ENCODE peak calls at places on chromosome 9, in eight cellular contexts. Q is HT1080; Z is lower leg skin; A is NCI-H1417 treated with DMSO at 0.1 percent for 48 hours; I is naive thymus-derived CD8-positive, alpha-beta T cell; T is left ventricle myocardium inferior; X is heart left ventricle; F is HFFc6. R is an unnamed sample.

GRCh38 chr9:7844283-7844682 is 44.7 kb upstream of the DMAC1 start:
- DNase-seq in Q (peak), Z (no peak), A (no peak), I (peak), T (no peak), X (no peak), F (no peak), R (no peak)

GRCh38 chr9:136996361-136997281 is at the start of gene CLIC3:
- DNase-seq in Q (peak), Z (no peak), A (no peak), I (peak), T (no peak), X (no peak), F (no peak), R (peak)

GRCh38 chr9:138024131-138024530 is 146.5 kb downstream of the CACNA1B start:
- DNase-seq in Q (no peak), Z (no peak), A (no peak), I (no peak), T (no peak), X (peak), F (no peak), R (no peak)

GRCh38 chr9:136775191-136775590 is 10.9 kb upstream of the LCN15 start:
- DNase-seq in Q (no peak), Z (no peak), A (no peak), I (no peak), T (no peak), X (no peak), F (no peak), R (no peak)

GRCh38 chr9:26458054-26458453 is 434.5 kb downstream of the CAAP1 start:
- DNase-seq in Q (no peak), Z (no peak), A (no peak), I (no peak), T (no peak), X (no peak), F (no peak), R (no peak)

GRCh38 chr9:15837079-15837679 is 284.3 kb downstream of the CCDC171 start:
- DNase-seq in Q (peak), Z (no peak), A (no peak), I (peak), T (no peak), X (no peak), F (peak), R (no peak)

GRCh38 chr9:126056312-126057021 is 270.2 kb upstream of the MVB12B start:
- DNase-seq in Q (no peak), Z (no peak), A (no peak), I (no peak), T (no peak), X (no peak), F (no peak), R (no peak)

GRCh38 chr9:91500509-91501011 is 76.9 kb upstream of the NFIL3 start:
- DNase-seq in Q (peak), Z (no peak), A (no peak), I (no peak), T (no peak), X (no peak), F (peak), R (no peak)

GRCh38 chr9:74498616-74499095 is 1.5 kb downstream of the RORB start:
- DNase-seq in Q (no peak), Z (no peak), A (no peak), I (no peak), T (no peak), X (no peak), F (no peak), R (no peak)

GRCh38 chr9:117656007-117656406 is 48.2 kb upstream of the TLR4 start:
- DNase-seq in Q (no peak), Z (no peak), A (no peak), I (no peak), T (no peak), X (no peak), F (no peak), R (no peak)

GRCh38 chr9:120531683-120532300 is 48.2 kb downstream of the CDK5RAP2 start:
- DNase-seq in Q (peak), Z (peak), A (peak), I (no peak), T (no peak), X (no peak), F (peak), R (no peak)

GRCh38 chr9:37060821-37061220 is 26.8 kb upstream of the PAX5 start:
- DNase-seq in Q (no peak), Z (no peak), A (no peak), I (no peak), T (no peak), X (no peak), F (no peak), R (no peak)

GRCh38 chr9:536597-537511 is 304.6 kb upstream of the DMRT1 start:
- DNase-seq in Q (no peak), Z (no peak), A (no peak), I (no peak), T (no peak), X (no peak), F (no peak), R (no peak)